ENCODE peak calls at places on chromosomes 2 and 18, in six cellular contexts. F, J, D, K, X and C are unnamed samples.

GRCh38 chr2:11305958-11306357 is 38.5 kb downstream of the ROCK2 start:
- DNase-seq in F (no peak), J (no peak), D (no peak), K (no peak), X (no peak), C (no peak)

GRCh38 chr2:74831693-74832530 is 2.0 kb upstream of the HK2 start:
- DNase-seq in F (no peak), J (no peak), D (no peak), K (no peak), X (no peak), C (no peak)

GRCh38 chr2:178295115-178295514 is 100.8 kb downstream of the OSBPL6 start:
- DNase-seq in F (no peak), J (no peak), D (no peak), K (no peak), X (no peak), C (no peak)

GRCh38 chr2:120246546-120247300 is 5.9 kb upstream of the RALB start:
- DNase-seq in F (no peak), J (no peak), D (no peak), K (no peak), X (no peak), C (no peak)

GRCh38 chr2:119333360-119333759 is 33.3 kb downstream of the C2orf76 start:
- DNase-seq in F (no peak), J (no peak), D (no peak), K (no peak), X (no peak), C (no peak)

GRCh38 chr2:17981936-17982335 is 103.5 kb downstream of the KCNS3 start:
- DNase-seq in F (no peak), J (no peak), D (no peak), K (no peak), X (no peak), C (no peak)

GRCh38 chr2:221156335-221156734 is 415.8 kb downstream of the EPHA4 start:
- DNase-seq in F (no peak), J (no peak), D (no peak), K (no peak), X (no peak), C (no peak)

GRCh38 chr2:183207110-183207509 is 82.9 kb downstream of the NUP35 start:
- DNase-seq in F (no peak), J (no peak), D (no peak), K (no peak), X (peak), C (no peak)

GRCh38 chr18:49707594-49707993 is 105.7 kb downstream of the ACAA2 start:
- DNase-seq in F (no peak), J (no peak), D (no peak), K (no peak), X (no peak), C (no peak)

GRCh38 chr2:178363252-178363651 is 87.7 kb downstream of the PRKRA start:
- DNase-seq in F (no peak), J (no peak), D (no peak), K (no peak), X (no peak), C (no peak)

GRCh38 chr2:232511336-232511863 is 8.8 kb upstream of the PRSS56 start:
- DNase-seq in F (no peak), J (no peak), D (no peak), K (no peak), X (peak), C (no peak)

GRCh38 chr2:203579131-203579643 is 44.1 kb upstream of the RAPH1 start:
- DNase-seq in F (peak), J (no peak), D (no peak), K (no peak), X (no peak), C (peak)

GRCh38 chr2:11050565-11050964 is 104.7 kb upstream of the SLC66A3 start:
- DNase-seq in F (no peak), J (no peak), D (no peak), K (no peak), X (no peak), C (no peak)

GRCh38 chr2:11465110-11465484 is 864 bp downstream of the E2F6 start:
- DNase-seq in F (no peak), J (no peak), D (no peak), K (no peak), X (no peak), C (no peak)

GRCh38 chr2:185628985-185629384 is 109.6 kb upstream of the FSIP2 start:
- DNase-seq in F (peak), J (no peak), D (no peak), K (peak), X (no peak), C (no peak)

GRCh38 chr2:145017149-145017548 is 497.2 kb upstream of the ZEB2 start:
- DNase-seq in F (no peak), J (no peak), D (no peak), K (no peak), X (no peak), C (no peak)

GRCh38 chr2:99819766-99820165 is 322.6 kb downstream of the AFF3 start:
- DNase-seq in F (no peak), J (no peak), D (no peak), K (no peak), X (no peak), C (no peak)

GRCh38 chr2:27105981-27106380 is 12.9 kb downstream of the CGREF1 start:
- DNase-seq in F (no peak), J (no peak), D (no peak), K (no peak), X (no peak), C (no peak)

GRCh38 chr2:29270606-29271005 is 155.4 kb downstream of the CLIP4 start:
- DNase-seq in F (no peak), J (no peak), D (peak), K (no peak), X (no peak), C (no peak)

GRCh38 chr2:45343618-45344017 is 267.4 kb downstream of the SRBD1 start:
- DNase-seq in F (no peak), J (no peak), D (no peak), K (no peak), X (no peak), C (no peak)

DNA sequence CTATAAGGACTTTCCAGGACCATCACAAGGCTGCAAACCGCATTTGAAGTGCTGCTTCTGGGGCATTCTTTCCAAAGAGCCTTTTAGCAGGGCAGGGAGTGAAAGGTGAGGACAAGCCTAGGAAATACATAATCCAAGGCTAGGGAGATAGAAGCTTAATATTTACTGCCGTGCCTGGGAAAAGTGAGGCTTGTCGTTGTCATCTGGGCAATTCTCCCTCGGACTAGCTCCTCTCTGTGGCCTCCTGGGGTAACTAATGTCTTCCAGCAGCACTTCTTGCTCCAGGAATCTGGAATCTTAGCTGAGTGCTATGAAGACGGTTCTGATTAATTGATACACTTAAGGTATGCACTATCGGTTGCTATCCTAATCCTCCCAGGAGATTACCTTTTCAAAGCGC is 69.3 kb upstream of the ATL2 start:
- DNase-seq in F (no peak), J (no peak), D (no peak), K (no peak), X (no peak), C (no peak)
- TF ChIP-seq CTCF in F (no peak), J (no peak), D (peak), K (no peak), X (peak), C (no peak)

GRCh38 chr18:76419811-76420210 is 75.2 kb downstream of the ZNF516 start:
- DNase-seq in F (no peak), J (no peak), D (no peak), K (no peak), X (no peak), C (no peak)
- TF ChIP-seq CTCF in F (no peak), J (no peak), D (no peak), K (no peak), X (no peak), C (no peak)

GRCh38 chr2:237027712-237028029 is 58.0 kb upstream of the COPS8 start:
- DNase-seq in F (no peak), J (no peak), D (no peak), K (no peak), X (no peak), C (no peak)

GRCh38 chr2:237030382-237030781 is 55.3 kb upstream of the COPS8 start:
- DNase-seq in F (no peak), J (no peak), D (no peak), K (no peak), X (no peak), C (no peak)

GRCh38 chr2:237024255-237024654 is 61.4 kb upstream of the COPS8 start:
- DNase-seq in F (no peak), J (no peak), D (no peak), K (no peak), X (no peak), C (no peak)

GRCh38 chr2:237025090-237025865 is 60.4 kb upstream of the COPS8 start:
- DNase-seq in F (no peak), J (no peak), D (no peak), K (no peak), X (no peak), C (no peak)

GRCh38 chr2:237026981-237027711 is 58.5 kb upstream of the COPS8 start:
- DNase-seq in F (peak), J (peak), D (peak), K (peak), X (peak), C (peak)
- TF ChIP-seq CTCF in F (peak), J (peak), D (peak), K (peak), X (peak), C (peak)

GRCh38 chr18:13376298-13376840 is 157.8 kb downstream of the LDLRAD4 start:
- DNase-seq in F (no peak), J (no peak), D (no peak), K (no peak), X (no peak), C (no peak)

GRCh38 chr18:13374468-13375301 is 156.1 kb downstream of the LDLRAD4 start:
- DNase-seq in F (no peak), J (peak), D (no peak), K (no peak), X (no peak), C (no peak)

GRCh38 chr18:13374096-13374467 is 155.5 kb downstream of the LDLRAD4 start:
- DNase-seq in F (no peak), J (no peak), D (no peak), K (no peak), X (no peak), C (no peak)

GRCh38 chr18:13376841-13377351 is 158.3 kb downstream of the LDLRAD4 start:
- DNase-seq in F (no peak), J (no peak), D (no peak), K (no peak), X (no peak), C (no peak)

DNA sequence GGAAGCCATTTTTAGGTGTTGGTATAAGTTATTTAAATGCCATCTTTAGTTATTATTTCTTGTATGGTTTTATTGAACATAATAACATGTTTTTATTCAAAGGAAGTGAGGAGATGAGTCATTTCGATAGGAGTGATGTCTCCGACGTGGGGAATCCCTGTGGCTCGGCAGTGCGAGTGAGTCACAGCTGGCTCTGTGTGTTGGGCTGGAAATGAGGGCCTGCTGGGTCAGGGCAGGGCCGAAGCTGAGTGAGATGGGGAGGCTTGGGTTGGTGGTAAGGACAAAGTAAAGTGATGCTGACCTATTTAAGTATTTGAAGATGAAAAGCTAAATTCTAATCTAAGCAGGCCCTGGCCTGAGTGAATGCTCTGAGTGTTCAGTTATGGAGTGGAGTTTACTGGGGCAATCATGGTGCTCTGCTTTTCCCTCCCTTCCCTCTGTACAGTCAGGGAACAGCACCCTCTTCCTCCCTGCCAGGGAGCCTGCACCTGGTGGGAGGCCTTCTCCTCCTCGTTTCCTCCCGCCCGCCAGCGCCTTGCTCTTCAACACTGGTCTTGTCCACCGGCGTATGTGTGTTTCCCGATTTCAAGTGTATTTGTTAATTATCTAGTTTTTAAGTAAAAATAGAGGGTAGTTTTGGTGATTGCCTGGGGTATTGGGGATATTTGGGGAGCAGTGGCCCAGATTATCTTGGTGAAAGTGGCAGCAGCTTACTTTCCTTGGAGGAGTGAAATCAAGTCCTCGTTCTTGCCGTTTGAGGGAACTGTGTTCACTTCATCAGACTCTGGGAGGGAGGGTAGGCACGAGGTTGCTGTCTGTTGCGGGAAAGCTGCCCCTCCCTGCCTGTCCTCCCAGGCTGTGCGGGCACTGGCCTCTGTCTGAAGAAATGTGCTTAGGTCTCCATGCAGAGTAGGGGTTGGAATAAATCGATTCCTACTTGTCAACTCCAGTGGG is 157.0 kb downstream of the LDLRAD4 start:
- DNase-seq in F (peak), J (no peak), D (no peak), K (no peak), X (no peak), C (no peak)
- TF ChIP-seq CTCF in F (no peak), J (no peak), D (no peak), K (no peak), X (peak), C (no peak)

GRCh38 chr2:156671706-156672105 is 235.5 kb downstream of the GPD2 start:
- DNase-seq in F (no peak), J (no peak), D (no peak), K (no peak), X (no peak), C (no peak)

GRCh38 chr2:156663757-156664409 is 227.7 kb downstream of the GPD2 start:
- DNase-seq in F (peak), J (no peak), D (no peak), K (no peak), X (no peak), C (peak)

GRCh38 chr2:156670104-156670503 is 233.9 kb downstream of the GPD2 start:
- DNase-seq in F (no peak), J (no peak), D (no peak), K (no peak), X (no peak), C (no peak)

DNA sequence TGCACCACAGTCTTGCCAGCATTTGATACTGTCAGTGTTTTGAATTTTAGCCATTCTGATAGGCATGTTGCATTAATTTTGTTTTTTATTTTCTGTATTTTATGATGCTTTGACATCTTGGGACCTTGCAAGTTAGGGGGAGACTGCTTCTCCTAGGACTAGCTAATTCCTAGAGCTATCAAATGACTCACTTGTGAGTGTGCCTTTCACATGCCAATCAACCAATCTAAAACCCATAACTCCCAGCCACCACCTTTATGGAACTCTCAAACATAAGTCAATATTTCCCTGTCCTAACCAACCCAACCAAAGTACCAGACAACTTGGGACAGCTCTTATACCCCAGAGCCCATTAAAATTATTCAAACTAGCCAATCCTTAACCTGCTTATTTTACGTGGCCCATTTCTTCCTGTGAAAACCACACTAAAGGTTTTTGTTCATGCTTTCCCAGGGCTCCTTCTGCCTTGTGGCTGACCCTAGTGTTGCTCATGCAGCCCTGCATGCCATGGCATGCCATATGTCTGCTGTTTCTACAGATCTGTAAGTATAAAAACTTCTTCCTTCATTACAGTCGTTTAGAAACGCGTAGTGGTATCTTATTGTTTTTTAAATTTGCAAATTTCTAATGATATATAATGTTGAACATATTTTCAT is 230.1 kb downstream of the GPD2 start:
- DNase-seq in F (no peak), J (no peak), D (no peak), K (no peak), X (no peak), C (no peak)
- TF ChIP-seq CTCF in F (no peak), J (no peak), D (no peak), K (no peak), X (no peak), C (no peak)

DNA sequence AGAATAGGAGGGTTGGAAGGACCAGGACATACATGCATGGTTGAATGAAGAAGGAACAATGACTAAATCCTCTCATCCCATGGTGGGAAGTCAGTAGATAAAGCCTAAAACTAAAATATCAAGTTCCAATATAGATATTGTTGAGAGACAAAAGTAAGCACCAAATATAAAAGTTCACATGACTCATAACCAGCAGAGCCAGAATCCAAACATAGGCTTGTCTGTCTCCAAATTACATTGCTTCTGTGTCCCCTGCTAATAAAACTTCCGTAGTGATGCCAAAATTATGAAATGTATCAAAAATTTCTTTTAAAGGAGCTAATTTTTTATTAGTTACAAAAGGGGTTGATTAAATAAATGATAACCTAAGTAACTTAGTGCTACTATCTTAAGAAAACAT is 19.7 kb downstream of the CHST9 start:
- DNase-seq in F (no peak), J (no peak), D (no peak), K (no peak), X (no peak), C (no peak)
- TF ChIP-seq CTCF in F (no peak), J (no peak), D (no peak), K (no peak), X (no peak), C (no peak)

DNA sequence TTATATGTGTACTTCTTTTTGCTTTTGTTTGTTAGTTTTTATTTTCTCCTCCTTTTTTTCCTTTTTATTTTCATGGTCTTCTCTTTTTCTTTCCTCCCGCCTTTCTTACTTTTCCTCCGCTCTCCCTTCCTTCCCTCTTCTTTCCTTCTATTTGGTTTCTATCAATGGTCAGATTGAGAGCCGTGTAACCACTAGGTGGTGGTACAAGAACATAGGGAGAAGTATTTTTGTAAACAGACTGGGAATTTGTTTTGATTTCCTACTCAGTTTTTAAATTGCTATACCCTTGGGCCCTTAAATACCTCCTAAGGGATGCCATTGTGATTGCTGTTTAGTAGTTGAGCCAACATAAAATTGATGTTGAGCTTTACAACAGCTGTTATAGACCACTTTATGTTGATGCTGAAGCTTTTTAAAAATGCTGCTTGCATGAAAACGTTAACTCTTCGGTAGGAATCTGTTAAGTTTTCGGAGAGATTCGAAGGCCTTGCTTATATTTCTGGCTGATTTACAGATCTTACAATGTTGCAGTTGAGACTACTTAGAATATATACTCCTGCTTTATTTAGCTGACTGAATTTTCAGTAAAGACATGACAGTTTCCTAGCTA is 124.2 kb downstream of the UBE2E3 start:
- DNase-seq in F (peak), J (no peak), D (no peak), K (no peak), X (peak), C (peak)
- TF ChIP-seq CTCF in F (peak), J (peak), D (peak), K (peak), X (peak), C (peak)

DNA sequence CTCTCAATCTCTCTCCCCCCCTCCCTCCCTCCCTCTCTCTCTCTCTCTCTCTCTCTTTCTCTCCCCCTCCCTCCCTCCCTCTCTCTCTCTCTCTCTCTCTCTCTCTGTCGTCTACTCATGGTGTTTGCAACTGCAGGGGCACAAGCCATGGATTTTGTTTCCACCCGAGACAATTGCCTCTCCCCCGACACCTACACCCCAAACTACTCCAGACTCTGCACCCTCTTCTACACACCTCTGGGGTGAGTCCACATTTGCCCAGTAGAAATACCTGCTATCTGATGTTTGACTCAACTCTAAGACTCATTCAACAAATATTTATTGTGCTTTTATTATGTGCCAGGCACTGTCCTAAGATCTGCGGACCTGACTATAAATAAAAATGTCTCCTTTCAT is 93.7 kb downstream of the TMEM17 start:
- DNase-seq in F (no peak), J (no peak), D (no peak), K (no peak), X (no peak), C (no peak)
- TF ChIP-seq CTCF in F (no peak), J (no peak), D (no peak), K (peak), X (no peak), C (no peak)

GRCh38 chr18:74567805-74568204 is 29.9 kb upstream of the ZNF407 start:
- DNase-seq in F (no peak), J (no peak), D (no peak), K (no peak), X (no peak), C (no peak)
- TF ChIP-seq CTCF in F (peak), J (no peak), D (no peak), K (peak), X (no peak), C (no peak)